ENCODE peak calls at places on chromosomes 3 and 15, in eight cellular contexts. J is tibial artery, X is nephron progenitor cell, K is spleen, Q is astrocyte of the spinal cord, D is brain microvascular endothelial cell, C is GM10248, N is Calu3. O is an unnamed sample.

GRCh38 chr15:39171944-39172368 is 408.9 kb upstream of the THBS1 start:
- DNase-seq in J (peak), X (peak), K (no peak), Q (peak), D (peak), C (no peak), N (peak), O (no peak)

GRCh38 chr15:70127797-70128756 is 30.4 kb upstream of the TLE3 start:
- DNase-seq in J (no peak), X (no peak), K (no peak), Q (no peak), D (no peak), C (no peak), N (no peak), O (no peak)

GRCh38 chr15:42156266-42156922 is at the start of gene PLA2G4F:
- DNase-seq in J (no peak), X (no peak), K (no peak), Q (no peak), D (no peak), C (no peak), N (peak), O (no peak)

GRCh38 chr3:62584636-62585035 is 211.3 kb upstream of the FEZF2 start:
- DNase-seq in J (no peak), X (no peak), K (no peak), Q (no peak), D (no peak), C (no peak), N (no peak), O (no peak)

GRCh38 chr3:195048059-195048905 is 222.7 kb downstream of the XXYLT1 start:
- DNase-seq in J (no peak), X (no peak), K (no peak), Q (no peak), D (no peak), C (no peak), N (no peak), O (no peak)

GRCh38 chr15:32060706-32061105 is 30.4 kb downstream of the CHRNA7 start:
- DNase-seq in J (no peak), X (no peak), K (no peak), Q (no peak), D (no peak), C (no peak), N (no peak), O (no peak)

GRCh38 chr15:38696120-38696727 is 131.6 kb upstream of the RASGRP1 start:
- DNase-seq in J (no peak), X (no peak), K (no peak), Q (peak), D (peak), C (peak), N (no peak), O (no peak)

GRCh38 chr15:64845183-64845611 is 3.5 kb downstream of the PLEKHO2 start:
- DNase-seq in J (peak), X (no peak), K (peak), Q (no peak), D (no peak), C (no peak), N (no peak), O (no peak)

GRCh38 chr3:37308247-37308646 is 133.9 kb upstream of the LRRFIP2 start:
- DNase-seq in J (no peak), X (no peak), K (no peak), Q (peak), D (no peak), C (peak), N (no peak), O (no peak)

GRCh38 chr3:96330795-96331194 is 483.6 kb upstream of the EPHA6 start:
- DNase-seq in J (no peak), X (no peak), K (no peak), Q (no peak), D (no peak), C (no peak), N (no peak), O (no peak)

GRCh38 chr15:84863480-84864428 is 20.7 kb upstream of the SLC28A1 start:
- DNase-seq in J (no peak), X (no peak), K (no peak), Q (no peak), D (no peak), C (no peak), N (no peak), O (no peak)

GRCh38 chr15:98778263-98778959 is 130.1 kb downstream of the IGF1R start:
- DNase-seq in J (no peak), X (no peak), K (no peak), Q (no peak), D (no peak), C (no peak), N (no peak), O (no peak)

GRCh38 chr3:135017494-135017893 is 222.4 kb downstream of the EPHB1 start:
- DNase-seq in J (no peak), X (no peak), K (no peak), Q (no peak), D (no peak), C (no peak), N (no peak), O (no peak)

GRCh38 chr3:13894096-13894811 is 14.4 kb upstream of the WNT7A start:
- DNase-seq in J (no peak), X (no peak), K (no peak), Q (no peak), D (no peak), C (no peak), N (no peak), O (no peak)

GRCh38 chr3:168467085-168467714 is 371.5 kb upstream of the GOLIM4 start:
- DNase-seq in J (no peak), X (no peak), K (no peak), Q (peak), D (peak), C (peak), N (peak), O (no peak)

GRCh38 chr3:3675186-3675585 is 124.0 kb upstream of the LRRN1 start:
- DNase-seq in J (no peak), X (no peak), K (no peak), Q (no peak), D (no peak), C (no peak), N (no peak), O (no peak)

GRCh38 chr3:114213262-114213668 is 24.1 kb downstream of the ZNF80 start:
- DNase-seq in J (no peak), X (no peak), K (no peak), Q (peak), D (peak), C (no peak), N (no peak), O (no peak)

GRCh38 chr15:30921781-30922371 is 18.2 kb downstream of the FAN1 start:
- DNase-seq in J (no peak), X (peak), K (no peak), Q (peak), D (no peak), C (no peak), N (no peak), O (no peak)

GRCh38 chr3:50275996-50276761 is 2.7 kb upstream of the LSMEM2 start:
- DNase-seq in J (no peak), X (no peak), K (no peak), Q (no peak), D (no peak), C (no peak), N (no peak), O (no peak)

GRCh38 chr3:53196575-53197407 is 35.8 kb downstream of the PRKCD start:
- DNase-seq in J (no peak), X (peak), K (no peak), Q (peak), D (peak), C (peak), N (no peak), O (no peak)

GRCh38 chr3:58116161-58116955 is 94.4 kb downstream of the DNASE1L3 start:
- DNase-seq in J (no peak), X (no peak), K (peak), Q (no peak), D (no peak), C (peak), N (peak), O (no peak)

GRCh38 chr3:95905182-95905581 is 909.2 kb upstream of the EPHA6 start:
- DNase-seq in J (no peak), X (no peak), K (no peak), Q (no peak), D (no peak), C (no peak), N (no peak), O (no peak)

GRCh38 chr3:29552036-29552435 is 271.2 kb downstream of the RBMS3 start:
- DNase-seq in J (no peak), X (no peak), K (no peak), Q (peak), D (peak), C (no peak), N (no peak), O (no peak)

GRCh38 chr15:78808550-78808949 is 2.7 kb downstream of the ADAMTS7 start:
- DNase-seq in J (no peak), X (no peak), K (no peak), Q (peak), D (peak), C (peak), N (peak), O (no peak)

GRCh38 chr15:63246691-63247464 is 30.5 kb upstream of the APH1B start:
- DNase-seq in J (peak), X (no peak), K (no peak), Q (peak), D (peak), C (no peak), N (no peak), O (no peak)

DNA sequence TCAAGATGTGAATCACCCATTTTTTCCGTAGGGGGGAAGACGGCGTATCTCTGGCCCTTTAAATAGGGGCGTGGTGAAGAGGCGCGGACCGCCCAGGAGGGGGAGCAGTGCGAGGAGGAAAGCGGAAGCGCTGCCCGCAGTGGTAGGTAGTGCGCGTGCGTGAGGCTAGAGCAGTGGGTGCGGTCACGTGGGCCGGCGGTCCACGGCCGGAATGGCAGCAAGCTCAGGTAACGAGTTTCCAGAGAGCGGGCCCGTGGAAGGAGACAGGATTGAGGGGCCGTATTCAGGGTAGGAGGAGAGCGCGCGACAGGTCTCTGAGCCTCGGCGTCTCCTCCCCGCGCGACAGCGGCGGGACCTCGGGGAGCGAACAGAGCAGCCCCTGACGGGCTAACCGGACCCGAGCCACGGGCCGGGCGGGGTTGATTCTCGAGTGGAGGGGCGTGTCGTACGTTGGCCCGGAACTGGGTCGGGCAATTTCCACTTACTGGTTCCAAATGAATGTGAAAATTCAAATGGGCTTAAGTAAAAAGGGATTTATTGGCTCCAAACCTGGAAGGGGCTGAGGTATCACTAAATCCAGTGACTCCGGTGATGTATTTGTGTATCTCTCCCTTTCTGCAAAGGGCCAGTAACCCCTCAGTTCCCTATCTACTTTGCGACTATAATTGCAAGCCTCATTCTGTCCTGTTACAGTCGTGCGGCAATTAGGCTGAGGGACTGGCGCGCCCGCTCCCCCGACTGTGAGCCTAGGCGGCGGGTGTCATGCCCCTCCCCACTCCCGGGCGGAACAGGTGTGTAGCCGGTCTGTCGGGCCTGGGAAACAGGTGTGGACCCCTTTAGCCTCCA is at the start of gene VPS8:
- DNase-seq in J (peak), X (peak), K (peak), Q (peak), D (peak), C (peak), N (peak), O (peak)
- TF ChIP-seq CTCF in J (peak), X (peak), K (peak), Q (peak), D (peak), C (peak), N (peak), O (peak)

DNA sequence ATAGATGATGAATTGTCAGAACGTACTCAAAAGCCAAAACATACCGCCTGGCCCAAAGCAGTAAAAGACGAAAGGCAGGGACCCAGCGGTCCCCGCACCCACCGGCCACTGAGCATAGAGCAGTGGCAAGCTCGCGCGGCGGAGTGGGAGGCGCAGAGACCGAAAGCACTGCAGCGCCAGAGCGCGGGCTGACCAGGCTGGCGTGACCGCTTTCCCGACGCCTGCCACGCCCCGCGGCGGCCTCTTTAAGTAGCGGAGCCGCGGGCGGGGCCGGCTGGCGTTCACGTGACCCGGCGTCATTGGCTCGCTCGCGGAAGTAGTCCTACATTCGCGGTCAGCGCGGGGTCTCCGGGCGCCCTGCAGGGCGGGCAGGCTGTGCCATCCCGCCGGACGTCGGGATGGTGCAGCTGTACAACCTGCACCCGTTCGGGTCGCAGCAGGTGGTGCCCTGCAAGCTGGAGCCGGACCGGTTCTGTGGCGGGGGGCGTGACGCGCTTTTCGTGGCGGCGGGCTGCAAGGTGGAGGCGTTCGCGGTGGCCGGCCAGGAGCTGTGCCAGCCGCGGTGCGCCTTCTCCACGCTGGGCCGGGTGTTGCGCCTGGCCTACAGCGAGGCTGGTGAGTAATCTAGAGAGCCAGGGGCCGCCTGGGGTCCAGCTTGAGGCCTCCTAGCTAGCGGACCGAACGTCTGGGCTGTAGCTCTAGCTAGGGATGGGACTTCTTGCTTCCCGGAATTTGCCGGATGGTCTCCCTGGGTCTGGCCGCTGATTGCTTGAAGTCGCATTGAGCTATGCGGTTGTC is at the start of gene HPS3:
- DNase-seq in J (peak), X (peak), K (peak), Q (peak), D (peak), C (peak), N (peak), O (peak)
- TF ChIP-seq CTCF in J (peak), X (no peak), K (no peak), Q (no peak), D (no peak), C (no peak), N (peak), O (peak)

DNA sequence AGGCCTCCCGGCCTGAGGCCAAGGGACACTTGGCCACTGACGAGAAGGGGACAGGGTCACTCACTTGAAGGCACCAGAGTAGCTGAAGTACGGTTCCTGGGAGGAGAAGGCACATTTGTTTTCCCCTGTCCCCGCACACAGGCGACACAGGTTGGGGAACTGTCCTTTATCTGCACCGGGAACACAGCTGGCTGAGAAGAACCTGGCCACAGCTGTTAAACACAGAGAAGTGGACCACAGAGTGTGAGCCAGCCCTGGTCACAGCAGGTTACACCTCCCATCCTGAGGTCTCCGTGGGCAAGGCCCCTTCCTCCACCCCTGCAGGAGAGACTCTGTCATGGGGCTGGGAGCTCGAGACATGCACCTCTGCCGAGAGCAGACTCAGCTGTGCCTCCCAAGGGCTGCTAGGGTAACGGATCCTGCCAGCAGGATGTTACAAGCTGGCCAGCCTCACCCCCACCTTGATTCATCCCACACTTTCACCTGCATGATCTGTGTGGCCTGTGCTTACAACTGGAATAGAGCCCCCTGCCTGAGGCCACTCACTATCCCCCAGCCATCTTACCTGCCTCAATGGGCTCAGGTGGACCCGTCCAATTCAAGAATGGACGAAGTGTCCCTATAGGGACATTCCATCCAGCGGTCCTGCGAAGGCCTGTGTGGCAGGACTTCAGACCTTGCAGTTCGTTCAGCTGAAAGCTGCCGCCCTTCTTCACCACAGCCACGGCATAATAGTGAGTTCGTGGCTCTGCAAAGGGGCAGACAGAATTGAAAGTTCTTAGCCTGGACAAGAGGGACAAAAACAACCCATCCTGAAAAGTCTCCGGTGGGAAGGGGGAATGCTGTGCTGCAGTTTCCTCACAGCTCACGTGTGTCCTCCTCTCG is 9.2 kb downstream of the LTF start:
- DNase-seq in J (no peak), X (no peak), K (no peak), Q (no peak), D (no peak), C (no peak), N (no peak), O (no peak)
- TF ChIP-seq CTCF in J (no peak), X (no peak), K (no peak), Q (no peak), D (no peak), C (no peak), N (no peak), O (no peak)

DNA sequence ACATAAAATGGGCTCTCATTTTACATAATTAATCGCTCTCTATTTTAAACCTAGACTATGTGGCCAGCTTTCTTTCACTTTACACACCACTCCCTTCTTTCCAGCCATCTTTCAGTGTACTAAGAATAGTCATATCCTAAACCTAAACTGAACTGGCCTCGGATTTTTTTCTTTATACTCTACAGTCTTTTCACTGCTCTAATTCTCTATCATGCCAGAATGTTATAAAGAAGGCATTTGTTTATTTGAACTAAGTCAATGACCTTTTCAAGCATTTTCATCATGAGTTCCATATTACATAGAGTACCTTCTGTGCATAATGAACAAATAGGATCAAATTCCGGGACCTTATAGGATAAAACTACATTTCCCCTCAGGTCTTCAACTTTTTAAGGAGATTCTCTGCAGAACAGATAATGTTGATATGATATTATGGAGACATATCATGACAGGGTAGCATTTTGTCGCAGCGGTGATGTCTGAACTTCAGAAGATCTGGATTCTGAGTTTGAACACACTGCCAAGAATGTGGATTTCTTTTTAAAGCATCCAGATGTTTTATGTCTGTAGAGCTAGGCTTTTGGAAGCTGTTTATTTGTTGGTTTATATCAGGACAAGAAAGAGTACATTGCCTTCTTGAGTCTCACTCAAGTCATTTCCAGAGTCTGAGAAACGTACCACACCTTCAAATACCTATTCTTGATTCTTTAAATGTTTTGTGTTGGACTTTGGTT is 1047.3 kb downstream of the MCTP2 start:
- DNase-seq in J (no peak), X (no peak), K (no peak), Q (no peak), D (no peak), C (no peak), N (no peak), O (no peak)
- TF ChIP-seq CTCF in J (no peak), X (no peak), K (no peak), Q (no peak), D (no peak), C (no peak), N (no peak), O (no peak)

O was measured in progenitor cell of endocrine pancreas.